ENCODE peak calls at places on chromosomes 1 and 21, in ten cellular contexts. One of them, this sample, is unnamed.
A peak's percentile ranks its signal among the peaks of the same experiment; 100 is the strongest.

GRCh38 chr21:27190601-27191000 is 223.7 kb upstream of the ADAMTS5 start:
- DNase-seq in pancreas: no peak
- DNase-seq in right lobe of liver: no peak
- DNase-seq in fibroblast of lung: peak; percentile 67
- DNase-seq in psoas muscle: no peak
- DNase-seq in tibial artery: no peak
- DNase-seq in cardiac muscle cell: peak; percentile 19
- DNase-seq in HCT116: no peak
- DNase-seq in A549: no peak
- DNase-seq in thyroid gland: peak; percentile 53
- DNase-seq in this sample: no peak

GRCh38 chr1:170126691-170127090 is 19.1 kb upstream of the NTMT2 start:
- DNase-seq in pancreas: no peak
- DNase-seq in right lobe of liver: no peak
- DNase-seq in fibroblast of lung: peak; percentile 91
- DNase-seq in psoas muscle: no peak
- DNase-seq in tibial artery: no peak
- DNase-seq in cardiac muscle cell: peak; percentile 2
- DNase-seq in HCT116: no peak
- DNase-seq in A549: no peak
- DNase-seq in thyroid gland: no peak
- DNase-seq in this sample: no peak

GRCh38 chr1:243477676-243478075 is 221.8 kb downstream of the SDCCAG8 start:
- DNase-seq in pancreas: no peak
- DNase-seq in right lobe of liver: no peak
- DNase-seq in fibroblast of lung: no peak
- DNase-seq in psoas muscle: no peak
- DNase-seq in tibial artery: no peak
- DNase-seq in cardiac muscle cell: no peak
- DNase-seq in HCT116: no peak
- DNase-seq in A549: no peak
- DNase-seq in thyroid gland: no peak
- DNase-seq in this sample: no peak

GRCh38 chr1:166840309-166841302 is 1.3 kb downstream of the POGK start:
- DNase-seq in pancreas: no peak
- DNase-seq in right lobe of liver: no peak
- DNase-seq in fibroblast of lung: peak; percentile 65
- DNase-seq in psoas muscle: no peak
- DNase-seq in tibial artery: no peak
- DNase-seq in cardiac muscle cell: peak; percentile 87
- DNase-seq in HCT116: no peak
- DNase-seq in A549: no peak
- DNase-seq in thyroid gland: peak; percentile 39
- DNase-seq in this sample: no peak

GRCh38 chr1:162397943-162398560 is 13.9 kb downstream of the SH2D1B start:
- DNase-seq in pancreas: no peak
- DNase-seq in right lobe of liver: no peak
- DNase-seq in fibroblast of lung: no peak
- DNase-seq in psoas muscle: no peak
- DNase-seq in tibial artery: no peak
- DNase-seq in cardiac muscle cell: no peak
- DNase-seq in HCT116: no peak
- DNase-seq in A549: no peak
- DNase-seq in thyroid gland: no peak
- DNase-seq in this sample: no peak

GRCh38 chr1:52588535-52588934 is 13.6 kb upstream of the GPX7 start:
- DNase-seq in pancreas: no peak
- DNase-seq in right lobe of liver: no peak
- DNase-seq in fibroblast of lung: no peak
- DNase-seq in psoas muscle: no peak
- DNase-seq in tibial artery: no peak
- DNase-seq in cardiac muscle cell: no peak
- DNase-seq in HCT116: no peak
- DNase-seq in A549: no peak
- DNase-seq in thyroid gland: no peak
- DNase-seq in this sample: no peak

GRCh38 chr1:175384546-175384945 is 192.0 kb upstream of the KIAA0040 start:
- DNase-seq in pancreas: no peak
- DNase-seq in right lobe of liver: no peak
- DNase-seq in fibroblast of lung: no peak
- DNase-seq in psoas muscle: no peak
- DNase-seq in tibial artery: no peak
- DNase-seq in cardiac muscle cell: no peak
- DNase-seq in HCT116: no peak
- DNase-seq in A549: no peak
- DNase-seq in thyroid gland: no peak
- DNase-seq in this sample: no peak

GRCh38 chr1:116170901-116171589 is 59.8 kb downstream of the MAB21L3 start:
- DNase-seq in pancreas: no peak
- DNase-seq in right lobe of liver: no peak
- DNase-seq in fibroblast of lung: no peak
- DNase-seq in psoas muscle: no peak
- DNase-seq in tibial artery: no peak
- DNase-seq in cardiac muscle cell: no peak
- DNase-seq in HCT116: no peak
- DNase-seq in A549: no peak
- DNase-seq in thyroid gland: no peak
- DNase-seq in this sample: no peak

GRCh38 chr1:11473635-11474034 is 5.3 kb upstream of the DISP3 start:
- DNase-seq in pancreas: no peak
- DNase-seq in right lobe of liver: no peak
- DNase-seq in fibroblast of lung: peak; percentile 7
- DNase-seq in psoas muscle: no peak
- DNase-seq in tibial artery: no peak
- DNase-seq in cardiac muscle cell: peak; percentile 87
- DNase-seq in HCT116: no peak
- DNase-seq in A549: no peak
- DNase-seq in thyroid gland: peak; percentile 11
- DNase-seq in this sample: no peak

GRCh38 chr1:159991513-159991912 is 37.5 kb upstream of the SLAMF9 start:
- DNase-seq in pancreas: no peak
- DNase-seq in right lobe of liver: peak; percentile 61
- DNase-seq in fibroblast of lung: no peak
- DNase-seq in psoas muscle: no peak
- DNase-seq in tibial artery: no peak
- DNase-seq in cardiac muscle cell: no peak
- DNase-seq in HCT116: no peak
- DNase-seq in A549: no peak
- DNase-seq in thyroid gland: no peak
- DNase-seq in this sample: no peak

GRCh38 chr1:196324345-196324744 is 283.9 kb downstream of the KCNT2 start:
- DNase-seq in pancreas: no peak
- DNase-seq in right lobe of liver: no peak
- DNase-seq in fibroblast of lung: no peak
- DNase-seq in psoas muscle: no peak
- DNase-seq in tibial artery: no peak
- DNase-seq in cardiac muscle cell: no peak
- DNase-seq in HCT116: no peak
- DNase-seq in A549: no peak
- DNase-seq in thyroid gland: no peak
- DNase-seq in this sample: no peak

GRCh38 chr1:242318140-242318539 is 206.4 kb downstream of the PLD5 start:
- DNase-seq in pancreas: peak; percentile 38
- DNase-seq in right lobe of liver: peak; percentile 13
- DNase-seq in fibroblast of lung: no peak
- DNase-seq in psoas muscle: no peak
- DNase-seq in tibial artery: no peak
- DNase-seq in cardiac muscle cell: no peak
- DNase-seq in HCT116: no peak
- DNase-seq in A549: no peak
- DNase-seq in thyroid gland: no peak
- DNase-seq in this sample: no peak

GRCh38 chr1:228185641-228185965 is 20.0 kb downstream of the IBA57 start:
- DNase-seq in pancreas: no peak
- DNase-seq in right lobe of liver: no peak
- DNase-seq in fibroblast of lung: no peak
- DNase-seq in psoas muscle: no peak
- DNase-seq in tibial artery: peak; percentile 31
- DNase-seq in cardiac muscle cell: no peak
- DNase-seq in HCT116: no peak
- DNase-seq in A549: no peak
- DNase-seq in thyroid gland: no peak
- DNase-seq in this sample: no peak

GRCh38 chr1:230588323-230588746 is 53.9 kb upstream of the COG2 start:
- DNase-seq in pancreas: no peak
- DNase-seq in right lobe of liver: no peak
- DNase-seq in fibroblast of lung: no peak
- DNase-seq in psoas muscle: no peak
- DNase-seq in tibial artery: no peak
- DNase-seq in cardiac muscle cell: no peak
- DNase-seq in HCT116: no peak
- DNase-seq in A549: no peak
- DNase-seq in thyroid gland: no peak
- DNase-seq in this sample: no peak

GRCh38 chr1:68162761-68163160 is 69.6 kb downstream of the WLS start:
- DNase-seq in pancreas: no peak
- DNase-seq in right lobe of liver: no peak
- DNase-seq in fibroblast of lung: no peak
- DNase-seq in psoas muscle: no peak
- DNase-seq in tibial artery: no peak
- DNase-seq in cardiac muscle cell: no peak
- DNase-seq in HCT116: no peak
- DNase-seq in A549: no peak
- DNase-seq in thyroid gland: no peak
- DNase-seq in this sample: no peak

GRCh38 chr1:221706862-221707582 is 34.9 kb downstream of the DUSP10 start:
- DNase-seq in pancreas: no peak
- DNase-seq in right lobe of liver: no peak
- DNase-seq in fibroblast of lung: no peak
- DNase-seq in psoas muscle: no peak
- DNase-seq in tibial artery: no peak
- DNase-seq in cardiac muscle cell: no peak
- DNase-seq in HCT116: no peak
- DNase-seq in A549: no peak
- DNase-seq in thyroid gland: no peak
- DNase-seq in this sample: no peak
- TF ChIP-seq CTCF in pancreas: no peak
- TF ChIP-seq CTCF in right lobe of liver: no peak
- TF ChIP-seq CTCF in fibroblast of lung: no peak
- TF ChIP-seq CTCF in psoas muscle: no peak
- TF ChIP-seq CTCF in tibial artery: no peak
- TF ChIP-seq CTCF in cardiac muscle cell: no peak
- TF ChIP-seq CTCF in HCT116: no peak
- TF ChIP-seq CTCF in A549: no peak
- TF ChIP-seq CTCF in thyroid gland: no peak
- TF ChIP-seq CTCF in this sample: no peak

GRCh38 chr1:2556277-2557145 is at the start of gene TNFRSF14:
- DNase-seq in pancreas: peak; percentile 80
- DNase-seq in right lobe of liver: peak; percentile 73
- DNase-seq in fibroblast of lung: peak; percentile 24
- DNase-seq in psoas muscle: peak; percentile 46
- DNase-seq in tibial artery: peak; percentile 85
- DNase-seq in cardiac muscle cell: peak; percentile 13
- DNase-seq in HCT116: no peak
- DNase-seq in A549: no peak
- DNase-seq in thyroid gland: peak; percentile 52
- DNase-seq in this sample: no peak
- H3K4me3 ChIP-seq in pancreas: peak within 1 kb of the TSS; percentile 70
- H3K4me3 ChIP-seq in right lobe of liver: peak within 1 kb of the TSS; percentile 70
- H3K4me3 ChIP-seq in fibroblast of lung: peak within 1 kb of the TSS; percentile 55
- H3K4me3 ChIP-seq in psoas muscle: peak within 1 kb of the TSS; percentile 76
- H3K4me3 ChIP-seq in tibial artery: peak within 1 kb of the TSS; percentile 62
- H3K4me3 ChIP-seq in cardiac muscle cell: no peak within 1 kb of the TSS
- H3K4me3 ChIP-seq in HCT116: no peak within 1 kb of the TSS
- H3K4me3 ChIP-seq in A549: no peak within 1 kb of the TSS
- H3K4me3 ChIP-seq in thyroid gland: peak within 1 kb of the TSS; percentile 50
- H3K4me3 ChIP-seq in this sample: peak within 1 kb of the TSS; percentile 73

GRCh38 chr21:34100789-34101188 is 27.4 kb downstream of the MRPS6 start:
- DNase-seq in pancreas: no peak
- DNase-seq in right lobe of liver: no peak
- DNase-seq in fibroblast of lung: peak; percentile 30
- DNase-seq in psoas muscle: no peak
- DNase-seq in tibial artery: no peak
- DNase-seq in cardiac muscle cell: no peak
- DNase-seq in HCT116: no peak
- DNase-seq in A549: no peak
- DNase-seq in thyroid gland: no peak
- DNase-seq in this sample: no peak
- H3K27ac ChIP-seq in pancreas: no peak overlapping the region
- H3K27ac ChIP-seq in right lobe of liver: no peak overlapping the region
- H3K27ac ChIP-seq in fibroblast of lung: no peak overlapping the region
- H3K27ac ChIP-seq in psoas muscle: no peak overlapping the region
- H3K27ac ChIP-seq in tibial artery: no peak overlapping the region
- H3K27ac ChIP-seq in cardiac muscle cell: peak overlapping the region; percentile 24
- H3K27ac ChIP-seq in HCT116: no peak overlapping the region
- H3K27ac ChIP-seq in A549: no peak overlapping the region
- H3K27ac ChIP-seq in thyroid gland: no peak overlapping the region
- H3K27ac ChIP-seq in this sample: no peak overlapping the region

DNA sequence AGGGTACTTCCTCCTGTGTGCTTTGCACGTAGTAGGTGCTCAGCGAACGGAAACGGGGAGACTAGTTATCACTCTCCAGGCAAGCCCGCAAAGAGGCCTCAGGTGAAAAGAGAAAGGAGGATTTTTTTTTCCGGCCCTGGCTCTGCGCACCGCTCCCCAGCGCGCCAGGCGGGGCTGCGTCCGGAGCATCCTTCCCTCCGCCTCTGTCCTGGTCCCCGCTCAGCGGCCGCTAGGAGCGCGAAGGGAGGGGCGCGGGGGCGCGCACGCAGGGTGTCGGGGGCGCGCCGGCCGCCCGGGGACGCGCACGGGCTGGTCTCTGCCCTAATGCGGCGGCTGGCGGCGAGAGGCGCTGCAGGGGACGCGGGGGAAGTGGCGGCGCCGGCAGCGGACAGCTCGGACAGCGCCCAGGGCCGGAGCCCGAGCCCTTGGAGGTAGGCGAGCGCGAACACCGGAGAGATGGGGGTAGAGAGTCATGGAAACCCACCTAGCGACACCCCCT is 42.3 kb upstream of the NFASC start:
- DNase-seq in pancreas: peak; percentile 73
- DNase-seq in right lobe of liver: peak; percentile 46
- DNase-seq in fibroblast of lung: peak; percentile 67
- DNase-seq in psoas muscle: peak; percentile 73
- DNase-seq in tibial artery: peak; percentile 73
- DNase-seq in cardiac muscle cell: peak; percentile 88
- DNase-seq in HCT116: no peak
- DNase-seq in A549: peak; percentile 84
- DNase-seq in thyroid gland: peak; percentile 33
- DNase-seq in this sample: peak; percentile 78
- TF ChIP-seq CTCF in pancreas: no peak
- TF ChIP-seq CTCF in right lobe of liver: no peak
- TF ChIP-seq CTCF in fibroblast of lung: no peak
- TF ChIP-seq CTCF in psoas muscle: peak; percentile 16
- TF ChIP-seq CTCF in tibial artery: peak; percentile 37
- TF ChIP-seq CTCF in cardiac muscle cell: no peak
- TF ChIP-seq CTCF in HCT116: no peak
- TF ChIP-seq CTCF in A549: no peak
- TF ChIP-seq CTCF in thyroid gland: peak; percentile 6
- TF ChIP-seq CTCF in this sample: no peak

This sample was measured in coronary artery.